ENCODE peak calls at places on chromosome 13, in eight cellular contexts. Z is H9; T is CD8-positive, alpha-beta T cell; R is psoas muscle; S is pancreas; P is heart right ventricle; X is esophagus squamous epithelium; U is neural progenitor cell. E is an unnamed sample.

GRCh38 chr13:78604782-78605611 is 1.6 kb upstream of the POU4F1 start:
- DNase-seq in Z (peak; percentile 79), T (no peak), R (no peak), S (no peak), P (no peak), X (no peak), U (peak; percentile 67), E (no peak)

GRCh38 chr13:113974304-113975281 is 717 bp upstream of the C13orf46 start:
- DNase-seq in Z (no peak), T (no peak), R (peak; percentile 9), S (peak; percentile 49), P (no peak), X (no peak), U (no peak), E (no peak)

GRCh38 chr13:49495783-49496762 is at the start of gene PHF11:
- DNase-seq in Z (peak; percentile 74), T (peak; percentile 77), R (peak; percentile 82), S (peak; percentile 93), P (peak; percentile 79), X (peak; percentile 20), U (peak; percentile 79), E (peak; percentile 47)

GRCh38 chr13:111281751-111282311 is 38.6 kb upstream of the TEX29 start:
- DNase-seq in Z (no peak), T (no peak), R (no peak), S (no peak), P (no peak), X (no peak), U (no peak), E (peak; percentile 6)

GRCh38 chr13:45809810-45810394 is 41.7 kb downstream of the SIAH3 start:
- DNase-seq in Z (no peak), T (no peak), R (no peak), S (no peak), P (no peak), X (no peak), U (no peak), E (no peak)

GRCh38 chr13:49914947-49915346 is 21.2 kb downstream of the SPRYD7 start:
- DNase-seq in Z (no peak), T (no peak), R (no peak), S (no peak), P (no peak), X (no peak), U (no peak), E (no peak)

GRCh38 chr13:80118507-80118906 is 222.4 kb downstream of the SPRY2 start:
- DNase-seq in Z (no peak), T (no peak), R (no peak), S (no peak), P (no peak), X (no peak), U (no peak), E (no peak)

GRCh38 chr13:110676511-110677204 is 29.3 kb downstream of the CARS2 start:
- DNase-seq in Z (no peak), T (no peak), R (no peak), S (no peak), P (no peak), X (no peak), U (no peak), E (no peak)

GRCh38 chr13:47215741-47216140 is 318.9 kb upstream of the HTR2A start:
- DNase-seq in Z (no peak), T (no peak), R (no peak), S (no peak), P (no peak), X (no peak), U (no peak), E (peak; percentile 91)

GRCh38 chr13:44652223-44652622 is 76.1 kb upstream of the TSC22D1 start:
- DNase-seq in Z (no peak), T (no peak), R (no peak), S (no peak), P (no peak), X (no peak), U (no peak), E (no peak)

GRCh38 chr13:31773538-31773937 is 34.2 kb downstream of the RXFP2 start:
- DNase-seq in Z (no peak), T (no peak), R (no peak), S (no peak), P (no peak), X (no peak), U (no peak), E (peak; percentile 26)

GRCh38 chr13:109813663-109814062 is 27.3 kb upstream of the IRS2 start:
- DNase-seq in Z (no peak), T (no peak), R (no peak), S (no peak), P (no peak), X (no peak), U (no peak), E (no peak)

GRCh38 chr13:24671367-24672117 is 8.7 kb upstream of the ATP12A start:
- DNase-seq in Z (peak; percentile 61), T (no peak), R (no peak), S (no peak), P (no peak), X (no peak), U (peak; percentile 69), E (peak; percentile 96)

GRCh38 chr13:50914848-50915247 is 5.3 kb downstream of the RNASEH2B start:
- DNase-seq in Z (no peak), T (no peak), R (no peak), S (no peak), P (no peak), X (no peak), U (no peak), E (no peak)

GRCh38 chr13:97241761-97242160 is 19.6 kb downstream of the MBNL2 start:
- DNase-seq in Z (no peak), T (no peak), R (no peak), S (no peak), P (no peak), X (no peak), U (no peak), E (no peak)

GRCh38 chr13:97240789-97241734 is 18.9 kb downstream of the MBNL2 start:
- DNase-seq in Z (no peak), T (no peak), R (no peak), S (no peak), P (no peak), X (no peak), U (no peak), E (no peak)

GRCh38 chr13:97243915-97244820 is 22.0 kb downstream of the MBNL2 start:
- DNase-seq in Z (no peak), T (no peak), R (no peak), S (no peak), P (no peak), X (no peak), U (no peak), E (no peak)

GRCh38 chr13:97245011-97245410 is 22.9 kb downstream of the MBNL2 start:
- DNase-seq in Z (no peak), T (no peak), R (no peak), S (no peak), P (no peak), X (no peak), U (no peak), E (no peak)

GRCh38 chr13:97242755-97243497 is 20.8 kb downstream of the MBNL2 start:
- DNase-seq in Z (no peak), T (no peak), R (peak; percentile 46), S (no peak), P (peak; percentile 50), X (no peak), U (no peak), E (no peak)
- H3K4me1 ChIP-seq in Z (peaks cover 11% of the 10 kb centered on the region), T (peaks cover 3% of the 10 kb centered on the region), R (peaks cover 94% of the 10 kb centered on the region), S (peaks cover 68% of the 10 kb centered on the region), P (peaks cover 26% of the 10 kb centered on the region), X (peaks cover 100% of the 10 kb centered on the region), U (no peaks in the 10 kb centered on the region), E (no peaks in the 10 kb centered on the region)

DNA sequence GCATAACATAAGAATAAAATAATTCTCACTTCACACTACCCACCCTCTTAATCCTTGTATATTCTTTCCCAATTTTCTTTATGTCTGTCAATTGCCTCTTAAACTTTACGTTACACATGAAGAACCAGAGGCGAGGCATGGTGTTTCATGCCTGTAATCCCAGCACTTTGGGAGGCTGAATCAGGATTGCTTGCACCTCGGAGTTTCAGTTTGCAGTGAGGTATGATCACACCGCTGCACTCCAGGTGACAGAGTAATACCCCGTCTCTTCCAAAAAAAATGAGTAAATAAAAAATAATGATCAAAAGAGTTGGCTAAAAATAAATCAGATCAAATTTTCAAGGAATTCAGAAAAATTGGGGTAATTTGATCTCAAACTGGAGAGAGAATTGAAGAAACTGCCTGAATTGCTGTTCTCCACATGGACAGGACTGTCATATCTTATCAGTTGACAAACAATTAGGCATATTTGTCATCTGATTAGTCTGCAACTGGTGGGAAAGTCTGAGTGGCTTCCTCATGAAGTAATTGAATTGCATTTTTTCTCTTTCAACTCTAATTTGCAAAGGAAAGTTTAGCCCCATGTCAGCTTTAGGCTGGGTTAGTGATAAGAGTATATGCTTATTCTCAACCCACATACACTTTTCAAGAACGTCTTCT is 302.9 kb downstream of the ITGBL1 start:
- DNase-seq in Z (no peak), T (no peak), R (no peak), S (no peak), P (no peak), X (no peak), U (no peak), E (no peak)
- H3K27ac ChIP-seq in Z (no peak overlapping the region), T (no peak overlapping the region), R (no peak overlapping the region), S (no peak overlapping the region), P (no peak overlapping the region), X (no peak overlapping the region), U (no peak overlapping the region), E (no peak overlapping the region)

GRCh38 chr13:29802621-29803020 is 47.8 kb downstream of the UBL3 start:
- DNase-seq in Z (no peak), T (no peak), R (no peak), S (no peak), P (no peak), X (no peak), U (no peak), E (no peak)

GRCh38 chr13:29801102-29801501 is 49.3 kb downstream of the UBL3 start:
- DNase-seq in Z (no peak), T (no peak), R (no peak), S (no peak), P (no peak), X (no peak), U (no peak), E (no peak)

GRCh38 chr13:29803221-29803620 is 47.2 kb downstream of the UBL3 start:
- DNase-seq in Z (no peak), T (no peak), R (no peak), S (no peak), P (no peak), X (no peak), U (no peak), E (no peak)

GRCh38 chr13:29800687-29801086 is 49.7 kb downstream of the UBL3 start:
- DNase-seq in Z (peak; percentile 27), T (no peak), R (no peak), S (no peak), P (no peak), X (no peak), U (peak; percentile 16), E (no peak)

GRCh38 chr13:29801737-29802305 is 48.6 kb downstream of the UBL3 start:
- DNase-seq in Z (no peak), T (no peak), R (no peak), S (no peak), P (no peak), X (no peak), U (no peak), E (no peak)
- TF ChIP-seq CTCF in Z (no peak), T (no peak), R (no peak), S (no peak), P (no peak), X (no peak), U (no peak), E (peak; percentile 3)

DNA sequence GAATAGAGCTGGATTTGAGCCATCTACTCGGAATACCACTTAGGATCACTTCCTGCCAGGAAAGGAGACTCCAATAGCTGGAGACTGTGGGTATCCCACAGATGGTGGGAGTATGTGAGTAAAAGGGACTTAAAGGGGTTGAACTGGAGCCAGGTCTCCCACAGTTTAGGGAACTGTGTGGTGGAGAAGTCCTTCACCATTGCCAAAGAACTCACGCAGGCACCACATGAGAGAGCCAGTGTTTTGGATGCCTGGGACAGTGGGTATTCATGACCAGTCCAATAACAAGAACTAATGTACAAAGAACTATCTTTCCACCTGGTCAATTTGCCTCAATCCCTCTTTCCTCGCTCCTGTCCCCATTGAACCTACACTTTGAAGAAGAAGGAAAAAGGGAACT is 24.4 kb upstream of the MYCBP2 start:
- DNase-seq in Z (no peak), T (no peak), R (no peak), S (no peak), P (no peak), X (no peak), U (no peak), E (no peak)
- H3K4me1 ChIP-seq in Z (no peaks in the 10 kb centered on the region), T (peaks cover 12% of the 10 kb centered on the region), R (no peaks in the 10 kb centered on the region), S (no peaks in the 10 kb centered on the region), P (no peaks in the 10 kb centered on the region), X (peaks cover 17% of the 10 kb centered on the region), U (no peaks in the 10 kb centered on the region), E (no peaks in the 10 kb centered on the region)

E was measured in foreskin keratinocyte.